ENCODE peak calls at places on chromosomes 1 and 21, in ten cellular contexts. F is DMS 273 treated with DMSO at 0.1 percent for 48 hours, N is DMS153, H is ureter, Y is left cardiac atrium, B is LNCaP clone FGC, T is germinal center, A is astrocyte of the spinal cord, I is G401, W is NCI-H1105 treated with DMSO at 0.1 percent for 48 hours. E is an unnamed sample.

GRCh38 chr21:43959231-43960041 is 52.7 kb upstream of the TRAPPC10 start:
- DNase-seq in N (no peak), T (no peak), A (no peak), W (no peak), H (no peak), B (no peak), I (peak; percentile 47), F (no peak), Y (no peak), E (peak; percentile 6)

GRCh38 chr1:12539705-12540579 is 78.1 kb downstream of the DHRS3 start:
- DNase-seq in H (peak; percentile 82), I (no peak), N (no peak), T (no peak), A (peak; percentile 97), W (no peak), Y (peak; percentile 86), B (no peak), F (no peak), E (peak; percentile 79)

GRCh38 chr1:232950919-232951579 is 638 bp downstream of the NTPCR start:
- DNase-seq in I (peak; percentile 61), W (peak; percentile 30), Y (no peak), H (no peak), T (peak; percentile 36), B (peak; percentile 27), A (peak; percentile 26), F (peak; percentile 2), N (no peak), E (peak; percentile 26)

GRCh38 chr1:203402609-203403337 is 51.9 kb upstream of the FMOD start:
- DNase-seq in I (no peak), F (no peak), W (no peak), N (no peak), H (no peak), A (peak; percentile 71), B (no peak), Y (no peak), T (no peak), E (peak; percentile 71)

GRCh38 chr1:94772230-94772641 is 47.9 kb upstream of the SLC44A3 start:
- DNase-seq in A (peak; percentile 54), B (no peak), N (no peak), Y (no peak), H (no peak), F (no peak), T (no peak), I (no peak), W (no peak), E (no peak)

GRCh38 chr1:93619507-93620168 is 62.0 kb downstream of the BCAR3 start:
- DNase-seq in Y (no peak), I (no peak), F (no peak), B (no peak), W (peak; percentile 69), A (no peak), H (no peak), N (peak; percentile 47), T (no peak), E (no peak)

GRCh38 chr1:237042892-237043576 is 1.1 kb downstream of the RYR2 start:
- DNase-seq in N (no peak), H (no peak), F (no peak), T (no peak), B (no peak), A (no peak), Y (peak; percentile 44), W (peak; percentile 14), I (peak; percentile 81), E (no peak)

GRCh38 chr1:151693057-151693651 is 23.4 kb downstream of the CELF3 start:
- DNase-seq in I (peak; percentile 75), Y (no peak), F (no peak), N (peak; percentile 41), B (no peak), T (no peak), W (peak; percentile 56), H (no peak), A (peak; percentile 46), E (peak; percentile 60)

GRCh38 chr1:190262538-190262937 is 215.1 kb downstream of the BRINP3 start:
- DNase-seq in I (no peak), T (no peak), F (no peak), A (no peak), N (no peak), Y (no peak), H (no peak), W (no peak), B (no peak), E (peak; percentile 16)